ENCODE peak calls at places on chromosomes 3 and 15, in ten cellular contexts. One of them, this sample, is unnamed.

GRCh38 chr15:55434989-55435825 is 26.9 kb downstream of the PIERCE2 start:
- DNase-seq in stimulated activated CD8-positive, alpha-beta memory T cell treated with anti-CD3 and anti-CD28 coated beads, Interleukin-15, amount 100 ng/mL, for 1 hour: no peak
- DNase-seq in KBM-7: peak; percentile 77
- DNase-seq in left ventricle myocardium inferior: no peak
- DNase-seq in iris pigment epithelial cell: peak; percentile 78
- DNase-seq in kidney glomerular epithelial cell: peak; percentile 48
- DNase-seq in amygdala: no peak
- DNase-seq in AG09309: peak; percentile 23
- DNase-seq in activated T-cell treated with anti-CD3 and anti-CD28 coated beads for 1 hour: no peak
- DNase-seq in stomach: no peak
- DNase-seq in this sample: peak; percentile 23

GRCh38 chr3:149315694-149316093 is 17.7 kb downstream of the TM4SF18 start:
- DNase-seq in stimulated activated CD8-positive, alpha-beta memory T cell treated with anti-CD3 and anti-CD28 coated beads, Interleukin-15, amount 100 ng/mL, for 1 hour: no peak
- DNase-seq in KBM-7: no peak
- DNase-seq in left ventricle myocardium inferior: no peak
- DNase-seq in iris pigment epithelial cell: no peak
- DNase-seq in kidney glomerular epithelial cell: no peak
- DNase-seq in amygdala: no peak
- DNase-seq in AG09309: no peak
- DNase-seq in activated T-cell treated with anti-CD3 and anti-CD28 coated beads for 1 hour: no peak
- DNase-seq in stomach: no peak
- DNase-seq in this sample: no peak

GRCh38 chr3:47469616-47470015 is 6.1 kb downstream of the SCAP start:
- DNase-seq in stimulated activated CD8-positive, alpha-beta memory T cell treated with anti-CD3 and anti-CD28 coated beads, Interleukin-15, amount 100 ng/mL, for 1 hour: no peak
- DNase-seq in KBM-7: no peak
- DNase-seq in left ventricle myocardium inferior: no peak
- DNase-seq in iris pigment epithelial cell: peak; percentile 24
- DNase-seq in kidney glomerular epithelial cell: no peak
- DNase-seq in amygdala: no peak
- DNase-seq in AG09309: peak; percentile 18
- DNase-seq in activated T-cell treated with anti-CD3 and anti-CD28 coated beads for 1 hour: no peak
- DNase-seq in stomach: no peak
- DNase-seq in this sample: no peak

GRCh38 chr3:197520311-197521276 is 35.2 kb downstream of the BDH1 start:
- DNase-seq in stimulated activated CD8-positive, alpha-beta memory T cell treated with anti-CD3 and anti-CD28 coated beads, Interleukin-15, amount 100 ng/mL, for 1 hour: no peak
- DNase-seq in KBM-7: no peak
- DNase-seq in left ventricle myocardium inferior: no peak
- DNase-seq in iris pigment epithelial cell: peak; percentile 51
- DNase-seq in kidney glomerular epithelial cell: peak; percentile 93
- DNase-seq in amygdala: no peak
- DNase-seq in AG09309: no peak
- DNase-seq in activated T-cell treated with anti-CD3 and anti-CD28 coated beads for 1 hour: no peak
- DNase-seq in stomach: peak; percentile 78
- DNase-seq in this sample: no peak

GRCh38 chr15:62495670-62496328 is 330.7 kb upstream of the C2CD4B start:
- DNase-seq in stimulated activated CD8-positive, alpha-beta memory T cell treated with anti-CD3 and anti-CD28 coated beads, Interleukin-15, amount 100 ng/mL, for 1 hour: no peak
- DNase-seq in KBM-7: no peak
- DNase-seq in left ventricle myocardium inferior: peak; percentile 36
- DNase-seq in iris pigment epithelial cell: peak; percentile 77
- DNase-seq in kidney glomerular epithelial cell: no peak
- DNase-seq in amygdala: no peak
- DNase-seq in AG09309: peak; percentile 89
- DNase-seq in activated T-cell treated with anti-CD3 and anti-CD28 coated beads for 1 hour: no peak
- DNase-seq in stomach: peak; percentile 33
- DNase-seq in this sample: no peak

GRCh38 chr3:170506556-170506955 is 79.3 kb downstream of the SLC7A14 start:
- DNase-seq in stimulated activated CD8-positive, alpha-beta memory T cell treated with anti-CD3 and anti-CD28 coated beads, Interleukin-15, amount 100 ng/mL, for 1 hour: no peak
- DNase-seq in KBM-7: no peak
- DNase-seq in left ventricle myocardium inferior: no peak
- DNase-seq in iris pigment epithelial cell: peak; percentile 73
- DNase-seq in kidney glomerular epithelial cell: peak; percentile 39
- DNase-seq in amygdala: no peak
- DNase-seq in AG09309: no peak
- DNase-seq in activated T-cell treated with anti-CD3 and anti-CD28 coated beads for 1 hour: no peak
- DNase-seq in stomach: no peak
- DNase-seq in this sample: no peak

GRCh38 chr15:87031545-87032230 is 952.0 kb downstream of the AGBL1 start:
- DNase-seq in stimulated activated CD8-positive, alpha-beta memory T cell treated with anti-CD3 and anti-CD28 coated beads, Interleukin-15, amount 100 ng/mL, for 1 hour: no peak
- DNase-seq in KBM-7: no peak
- DNase-seq in left ventricle myocardium inferior: no peak
- DNase-seq in iris pigment epithelial cell: no peak
- DNase-seq in kidney glomerular epithelial cell: no peak
- DNase-seq in amygdala: no peak
- DNase-seq in AG09309: no peak
- DNase-seq in activated T-cell treated with anti-CD3 and anti-CD28 coated beads for 1 hour: no peak
- DNase-seq in stomach: no peak
- DNase-seq in this sample: no peak

GRCh38 chr3:48594431-48595049 is 589 bp downstream of the COL7A1 start:
- DNase-seq in stimulated activated CD8-positive, alpha-beta memory T cell treated with anti-CD3 and anti-CD28 coated beads, Interleukin-15, amount 100 ng/mL, for 1 hour: no peak
- DNase-seq in KBM-7: no peak
- DNase-seq in left ventricle myocardium inferior: no peak
- DNase-seq in iris pigment epithelial cell: no peak
- DNase-seq in kidney glomerular epithelial cell: no peak
- DNase-seq in amygdala: no peak
- DNase-seq in AG09309: no peak
- DNase-seq in activated T-cell treated with anti-CD3 and anti-CD28 coated beads for 1 hour: no peak
- DNase-seq in stomach: no peak
- DNase-seq in this sample: no peak

GRCh38 chr3:33921608-33922007 is 123.2 kb downstream of the PDCD6IP start:
- DNase-seq in stimulated activated CD8-positive, alpha-beta memory T cell treated with anti-CD3 and anti-CD28 coated beads, Interleukin-15, amount 100 ng/mL, for 1 hour: no peak
- DNase-seq in KBM-7: no peak
- DNase-seq in left ventricle myocardium inferior: no peak
- DNase-seq in iris pigment epithelial cell: no peak
- DNase-seq in kidney glomerular epithelial cell: no peak
- DNase-seq in amygdala: no peak
- DNase-seq in AG09309: no peak
- DNase-seq in activated T-cell treated with anti-CD3 and anti-CD28 coated beads for 1 hour: no peak
- DNase-seq in stomach: no peak
- DNase-seq in this sample: no peak

GRCh38 chr3:150890320-150890719 is 14.9 kb downstream of the MINDY4B start:
- DNase-seq in stimulated activated CD8-positive, alpha-beta memory T cell treated with anti-CD3 and anti-CD28 coated beads, Interleukin-15, amount 100 ng/mL, for 1 hour: no peak
- DNase-seq in KBM-7: no peak
- DNase-seq in left ventricle myocardium inferior: no peak
- DNase-seq in iris pigment epithelial cell: peak; percentile 80
- DNase-seq in kidney glomerular epithelial cell: no peak
- DNase-seq in amygdala: no peak
- DNase-seq in AG09309: peak; percentile 31
- DNase-seq in activated T-cell treated with anti-CD3 and anti-CD28 coated beads for 1 hour: no peak
- DNase-seq in stomach: no peak
- DNase-seq in this sample: no peak

GRCh38 chr15:52224211-52224610 is 33.0 kb upstream of the GNB5 start:
- DNase-seq in stimulated activated CD8-positive, alpha-beta memory T cell treated with anti-CD3 and anti-CD28 coated beads, Interleukin-15, amount 100 ng/mL, for 1 hour: no peak
- DNase-seq in KBM-7: peak; percentile 30
- DNase-seq in left ventricle myocardium inferior: no peak
- DNase-seq in iris pigment epithelial cell: no peak
- DNase-seq in kidney glomerular epithelial cell: no peak
- DNase-seq in amygdala: no peak
- DNase-seq in AG09309: no peak
- DNase-seq in activated T-cell treated with anti-CD3 and anti-CD28 coated beads for 1 hour: no peak
- DNase-seq in stomach: no peak
- DNase-seq in this sample: no peak

GRCh38 chr3:124664804-124665203 is 65.4 kb upstream of the UMPS start:
- DNase-seq in stimulated activated CD8-positive, alpha-beta memory T cell treated with anti-CD3 and anti-CD28 coated beads, Interleukin-15, amount 100 ng/mL, for 1 hour: no peak
- DNase-seq in KBM-7: no peak
- DNase-seq in left ventricle myocardium inferior: no peak
- DNase-seq in iris pigment epithelial cell: no peak
- DNase-seq in kidney glomerular epithelial cell: peak; percentile 10
- DNase-seq in amygdala: no peak
- DNase-seq in AG09309: no peak
- DNase-seq in activated T-cell treated with anti-CD3 and anti-CD28 coated beads for 1 hour: no peak
- DNase-seq in stomach: peak; percentile 64
- DNase-seq in this sample: no peak

GRCh38 chr15:70410371-70410975 is 312.8 kb upstream of the TLE3 start:
- DNase-seq in stimulated activated CD8-positive, alpha-beta memory T cell treated with anti-CD3 and anti-CD28 coated beads, Interleukin-15, amount 100 ng/mL, for 1 hour: no peak
- DNase-seq in KBM-7: no peak
- DNase-seq in left ventricle myocardium inferior: no peak
- DNase-seq in iris pigment epithelial cell: no peak
- DNase-seq in kidney glomerular epithelial cell: no peak
- DNase-seq in amygdala: no peak
- DNase-seq in AG09309: no peak
- DNase-seq in activated T-cell treated with anti-CD3 and anti-CD28 coated beads for 1 hour: no peak
- DNase-seq in stomach: no peak
- DNase-seq in this sample: no peak

GRCh38 chr15:51888593-51889195 is 59.2 kb downstream of the TMOD3 start:
- DNase-seq in stimulated activated CD8-positive, alpha-beta memory T cell treated with anti-CD3 and anti-CD28 coated beads, Interleukin-15, amount 100 ng/mL, for 1 hour: no peak
- DNase-seq in KBM-7: peak; percentile 43
- DNase-seq in left ventricle myocardium inferior: no peak
- DNase-seq in iris pigment epithelial cell: peak; percentile 24
- DNase-seq in kidney glomerular epithelial cell: peak; percentile 26
- DNase-seq in amygdala: no peak
- DNase-seq in AG09309: no peak
- DNase-seq in activated T-cell treated with anti-CD3 and anti-CD28 coated beads for 1 hour: no peak
- DNase-seq in stomach: no peak
- DNase-seq in this sample: peak; percentile 24

GRCh38 chr15:35000511-35000910 is 12.4 kb upstream of the ZNF770 start:
- DNase-seq in stimulated activated CD8-positive, alpha-beta memory T cell treated with anti-CD3 and anti-CD28 coated beads, Interleukin-15, amount 100 ng/mL, for 1 hour: no peak
- DNase-seq in KBM-7: no peak
- DNase-seq in left ventricle myocardium inferior: no peak
- DNase-seq in iris pigment epithelial cell: peak; percentile 72
- DNase-seq in kidney glomerular epithelial cell: peak; percentile 27
- DNase-seq in amygdala: no peak
- DNase-seq in AG09309: peak; percentile 28
- DNase-seq in activated T-cell treated with anti-CD3 and anti-CD28 coated beads for 1 hour: no peak
- DNase-seq in stomach: no peak
- DNase-seq in this sample: no peak

GRCh38 chr3:51311055-51311454 is 74.0 kb upstream of the MANF start:
- DNase-seq in stimulated activated CD8-positive, alpha-beta memory T cell treated with anti-CD3 and anti-CD28 coated beads, Interleukin-15, amount 100 ng/mL, for 1 hour: no peak
- DNase-seq in KBM-7: peak; percentile 45
- DNase-seq in left ventricle myocardium inferior: no peak
- DNase-seq in iris pigment epithelial cell: peak; percentile 45
- DNase-seq in kidney glomerular epithelial cell: no peak
- DNase-seq in amygdala: no peak
- DNase-seq in AG09309: no peak
- DNase-seq in activated T-cell treated with anti-CD3 and anti-CD28 coated beads for 1 hour: no peak
- DNase-seq in stomach: no peak
- DNase-seq in this sample: peak; percentile 2

GRCh38 chr3:11808231-11808630 is 38.5 kb downstream of the TAMM41 start:
- DNase-seq in stimulated activated CD8-positive, alpha-beta memory T cell treated with anti-CD3 and anti-CD28 coated beads, Interleukin-15, amount 100 ng/mL, for 1 hour: no peak
- DNase-seq in KBM-7: no peak
- DNase-seq in left ventricle myocardium inferior: no peak
- DNase-seq in iris pigment epithelial cell: no peak
- DNase-seq in kidney glomerular epithelial cell: no peak
- DNase-seq in amygdala: no peak
- DNase-seq in AG09309: no peak
- DNase-seq in activated T-cell treated with anti-CD3 and anti-CD28 coated beads for 1 hour: no peak
- DNase-seq in stomach: no peak
- DNase-seq in this sample: no peak

GRCh38 chr3:171679011-171679492 is 131.2 kb downstream of the PLD1 start:
- DNase-seq in stimulated activated CD8-positive, alpha-beta memory T cell treated with anti-CD3 and anti-CD28 coated beads, Interleukin-15, amount 100 ng/mL, for 1 hour: no peak
- DNase-seq in KBM-7: no peak
- DNase-seq in left ventricle myocardium inferior: no peak
- DNase-seq in iris pigment epithelial cell: no peak
- DNase-seq in kidney glomerular epithelial cell: no peak
- DNase-seq in amygdala: no peak
- DNase-seq in AG09309: no peak
- DNase-seq in activated T-cell treated with anti-CD3 and anti-CD28 coated beads for 1 hour: no peak
- DNase-seq in stomach: no peak
- DNase-seq in this sample: no peak

GRCh38 chr3:184155644-184156521 is 706 bp downstream of the DVL3 start:
- DNase-seq in stimulated activated CD8-positive, alpha-beta memory T cell treated with anti-CD3 and anti-CD28 coated beads, Interleukin-15, amount 100 ng/mL, for 1 hour: peak; percentile 11
- DNase-seq in KBM-7: peak; percentile 41
- DNase-seq in left ventricle myocardium inferior: no peak
- DNase-seq in iris pigment epithelial cell: peak; percentile 50
- DNase-seq in kidney glomerular epithelial cell: no peak
- DNase-seq in amygdala: peak; percentile 45
- DNase-seq in AG09309: no peak
- DNase-seq in activated T-cell treated with anti-CD3 and anti-CD28 coated beads for 1 hour: peak; percentile 24
- DNase-seq in stomach: no peak
- DNase-seq in this sample: no peak

GRCh38 chr3:132180337-132180791 is 136.8 kb upstream of the ACP3 start:
- DNase-seq in stimulated activated CD8-positive, alpha-beta memory T cell treated with anti-CD3 and anti-CD28 coated beads, Interleukin-15, amount 100 ng/mL, for 1 hour: no peak
- DNase-seq in KBM-7: peak; percentile 55
- DNase-seq in left ventricle myocardium inferior: no peak
- DNase-seq in iris pigment epithelial cell: peak; percentile 61
- DNase-seq in kidney glomerular epithelial cell: peak; percentile 37
- DNase-seq in amygdala: no peak
- DNase-seq in AG09309: peak; percentile 31
- DNase-seq in activated T-cell treated with anti-CD3 and anti-CD28 coated beads for 1 hour: no peak
- DNase-seq in stomach: no peak
- DNase-seq in this sample: peak; percentile 69

GRCh38 chr15:60966316-60966715 is 262.8 kb downstream of the RORA start:
- DNase-seq in stimulated activated CD8-positive, alpha-beta memory T cell treated with anti-CD3 and anti-CD28 coated beads, Interleukin-15, amount 100 ng/mL, for 1 hour: no peak
- DNase-seq in KBM-7: no peak
- DNase-seq in left ventricle myocardium inferior: no peak
- DNase-seq in iris pigment epithelial cell: peak; percentile 76
- DNase-seq in kidney glomerular epithelial cell: no peak
- DNase-seq in amygdala: no peak
- DNase-seq in AG09309: no peak
- DNase-seq in activated T-cell treated with anti-CD3 and anti-CD28 coated beads for 1 hour: no peak
- DNase-seq in stomach: no peak
- DNase-seq in this sample: no peak

GRCh38 chr15:20645956-20646355 is 104.4 kb upstream of the GOLGA6L6 start:
- DNase-seq in stimulated activated CD8-positive, alpha-beta memory T cell treated with anti-CD3 and anti-CD28 coated beads, Interleukin-15, amount 100 ng/mL, for 1 hour: no peak
- DNase-seq in KBM-7: peak; percentile 38
- DNase-seq in left ventricle myocardium inferior: peak; percentile 25
- DNase-seq in iris pigment epithelial cell: peak; percentile 36
- DNase-seq in kidney glomerular epithelial cell: no peak
- DNase-seq in amygdala: no peak
- DNase-seq in AG09309: no peak
- DNase-seq in activated T-cell treated with anti-CD3 and anti-CD28 coated beads for 1 hour: no peak
- DNase-seq in stomach: no peak
- DNase-seq in this sample: no peak

GRCh38 chr15:90660195-90660995 is 56.8 kb upstream of the BLM start:
- DNase-seq in stimulated activated CD8-positive, alpha-beta memory T cell treated with anti-CD3 and anti-CD28 coated beads, Interleukin-15, amount 100 ng/mL, for 1 hour: peak; percentile 40
- DNase-seq in KBM-7: peak; percentile 69
- DNase-seq in left ventricle myocardium inferior: peak; percentile 76
- DNase-seq in iris pigment epithelial cell: peak; percentile 93
- DNase-seq in kidney glomerular epithelial cell: peak; percentile 65
- DNase-seq in amygdala: no peak
- DNase-seq in AG09309: peak; percentile 67
- DNase-seq in activated T-cell treated with anti-CD3 and anti-CD28 coated beads for 1 hour: peak; percentile 49
- DNase-seq in stomach: peak; percentile 43
- DNase-seq in this sample: no peak

GRCh38 chr3:188754286-188754685 is 417.5 kb upstream of the TPRG1 start:
- DNase-seq in stimulated activated CD8-positive, alpha-beta memory T cell treated with anti-CD3 and anti-CD28 coated beads, Interleukin-15, amount 100 ng/mL, for 1 hour: no peak
- DNase-seq in KBM-7: no peak
- DNase-seq in left ventricle myocardium inferior: no peak
- DNase-seq in iris pigment epithelial cell: no peak
- DNase-seq in kidney glomerular epithelial cell: no peak
- DNase-seq in amygdala: no peak
- DNase-seq in AG09309: no peak
- DNase-seq in activated T-cell treated with anti-CD3 and anti-CD28 coated beads for 1 hour: no peak
- DNase-seq in stomach: no peak
- DNase-seq in this sample: no peak